ENCODE peak calls at places on chromosomes 13 and 19, in four cellular contexts. X is neuronal stem cell, E is HEK293T, J is kidney glomerular epithelial cell. Z is an unnamed sample.

GRCh38 chr13:114152831-114153371 is 20.5 kb upstream of the RASA3 start:
- DNase-seq in E (no peak), J (no peak), X (no peak), Z (no peak)

GRCh38 chr13:26457212-26457611 is 100.3 kb upstream of the WASF3 start:
- DNase-seq in J (no peak), E (no peak), X (no peak), Z (peak; percentile 40)

GRCh38 chr19:9075064-9075964 is 11.5 kb upstream of the OR1M1 start:
- DNase-seq in E (peak; percentile 42), J (peak; percentile 100), X (peak; percentile 40), Z (peak; percentile 37)

GRCh38 chr19:8307965-8308866 is at the start of gene CD320:
- DNase-seq in E (peak; percentile 90), X (peak; percentile 88), J (peak; percentile 79), Z (peak; percentile 93)

GRCh38 chr19:13122980-13123957 is 5.2 kb downstream of the NACC1 start:
- DNase-seq in X (no peak), E (no peak), J (no peak), Z (no peak)

GRCh38 chr13:80237646-80238045 is 103.3 kb downstream of the SPRY2 start:
- DNase-seq in E (no peak), J (no peak), X (no peak), Z (no peak)

GRCh38 chr13:101916108-101916757 is 463.8 kb downstream of the ITGBL1 start:
- DNase-seq in J (no peak), X (peak; percentile 56), E (peak; percentile 19), Z (peak; percentile 69)

GRCh38 chr13:31200636-31200970 is 828 bp downstream of the B3GLCT start:
- DNase-seq in J (no peak), X (peak; percentile 36), E (peak; percentile 55), Z (peak; percentile 79)

GRCh38 chr13:37526710-37527446 is 71.7 kb downstream of the POSTN start:
- DNase-seq in E (no peak), X (no peak), J (no peak), Z (no peak)

GRCh38 chr13:96967248-96967745 is 27.0 kb downstream of the OXGR1 start:
- DNase-seq in J (no peak), X (no peak), E (peak; percentile 57), Z (peak; percentile 28)

GRCh38 chr19:2149980-2150793 is 1.2 kb downstream of the AP3D1 start:
- DNase-seq in E (no peak), J (no peak), X (no peak), Z (peak; percentile 53)

GRCh38 chr13:113084094-113084942 is 21.3 kb upstream of the F7 start:
- DNase-seq in X (no peak), J (no peak), E (no peak), Z (no peak)

GRCh38 chr13:112073245-112074138 is 6.5 kb downstream of the SOX1 start:
- DNase-seq in E (peak; percentile 9), X (peak; percentile 90), J (no peak), Z (no peak)

GRCh38 chr13:79108914-79109643 is 297.0 kb downstream of the RBM26 start:
- DNase-seq in E (no peak), J (no peak), X (no peak), Z (peak; percentile 81)

GRCh38 chr19:1417145-1417544 is 9.8 kb downstream of the DAZAP1 start:
- DNase-seq in X (no peak), E (no peak), J (no peak), Z (no peak)

GRCh38 chr13:63843766-63844699 is 2428.4 kb upstream of the PCDH20 start:
- DNase-seq in X (no peak), J (no peak), E (no peak), Z (no peak)

GRCh38 chr13:51551446-51551845 is 32.8 kb upstream of the WDFY2 start:
- DNase-seq in J (no peak), E (no peak), X (no peak), Z (peak; percentile 77)

GRCh38 chr13:27425151-27425917 is 915 bp downstream of the GTF3A start:
- DNase-seq in J (no peak), E (no peak), X (no peak), Z (peak; percentile 58)

GRCh38 chr19:1266818-1267440 is 2.2 kb upstream of the CIRBP start:
- DNase-seq in X (no peak), E (peak; percentile 63), J (no peak), Z (peak; percentile 81)

GRCh38 chr13:76882431-76882830 is 3.8 kb downstream of the KCTD12 start:
- DNase-seq in E (no peak), X (no peak), J (no peak), Z (no peak)

GRCh38 chr19:19540707-19541515 is 2.8 kb downstream of the CILP2 start:
- DNase-seq in E (peak; percentile 93), J (no peak), X (peak; percentile 57), Z (peak; percentile 92)

GRCh38 chr19:12133069-12133468 is 7.1 kb downstream of the ZNF20 start:
- DNase-seq in J (no peak), X (no peak), E (no peak), Z (peak; percentile 8)

GRCh38 chr13:97387487-97388353 is 46.2 kb upstream of the RAP2A start:
- DNase-seq in X (no peak), J (no peak), E (no peak), Z (no peak)

GRCh38 chr19:17787274-17787913 is 7.5 kb upstream of the B3GNT3 start:
- DNase-seq in X (no peak), E (no peak), J (no peak), Z (no peak)

GRCh38 chr19:917323-918151 is at the start of gene KISS1R:
- DNase-seq in J (no peak), X (peak; percentile 77), E (peak; percentile 46), Z (peak; percentile 88)

GRCh38 chr13:22454586-22454985 is 726.2 kb upstream of the SGCG start:
- DNase-seq in J (no peak), X (no peak), E (no peak), Z (peak; percentile 87)

GRCh38 chr19:676343-677105 is at the start of gene FSTL3:
- DNase-seq in E (no peak), X (no peak), J (no peak), Z (no peak)

GRCh38 chr19:49210901-49211451 is 53.4 kb downstream of the TRPM4 start:
- DNase-seq in X (no peak), J (no peak), E (no peak), Z (no peak)

GRCh38 chr13:80196756-80197155 is 144.2 kb downstream of the SPRY2 start:
- DNase-seq in X (no peak), J (no peak), E (no peak), Z (no peak)

GRCh38 chr13:51771418-51772104 is 32.4 kb downstream of the DHRS12 start:
- DNase-seq in X (no peak), J (no peak), E (no peak), Z (peak; percentile 91)

GRCh38 chr13:99301913-99302636 is 5.1 kb downstream of the GPR183 start:
- DNase-seq in X (no peak), J (no peak), E (no peak), Z (no peak)

GRCh38 chr19:16470541-16470910 is 1.2 kb downstream of the EPS15L1 start:
- DNase-seq in J (no peak), E (no peak), X (no peak), Z (no peak)

GRCh38 chr19:4140237-4140711 is 13.2 kb upstream of the CREB3L3 start:
- DNase-seq in J (peak; percentile 20), E (peak; percentile 85), X (peak; percentile 56), Z (peak; percentile 84)

GRCh38 chr13:34208326-34208725 is 390.4 kb downstream of the RFC3 start:
- DNase-seq in E (no peak), X (no peak), J (no peak), Z (no peak)

GRCh38 chr19:33260628-33261418 is 35.2 kb upstream of the SLC7A10 start:
- DNase-seq in X (no peak), J (no peak), E (no peak), Z (no peak)

GRCh38 chr19:31548941-31549340 is 199.7 kb upstream of the TSHZ3 start:
- DNase-seq in J (no peak), E (peak; percentile 16), X (no peak), Z (peak; percentile 2)

GRCh38 chr19:30391554-30392551 is 19.7 kb downstream of the ZNF536 start:
- DNase-seq in E (peak; percentile 31), X (no peak), J (no peak), Z (no peak)

Z was measured in DMS53.